ENCODE peak calls at places on chromosome 14, in ten cellular contexts. E is lower leg skin, S is epithelial cell of esophagus, Q is esophagus squamous epithelium, C is left ventricle myocardium inferior, T is MCF 10A, W is heart right ventricle, K is RWPE1, X is mucosa of descending colon, U is stomach. Z is an unnamed sample.

GRCh38 chr14:77273796-77274195 is 2.8 kb upstream of the NGB start:
- DNase-seq in T (no peak), C (no peak), Q (no peak), X (no peak), K (no peak), S (no peak), E (no peak), U (no peak), W (no peak), Z (no peak)

GRCh38 chr14:38129705-38130104 is 78.0 kb upstream of the SSTR1 start:
- DNase-seq in X (no peak), C (no peak), E (no peak), Q (no peak), K (no peak), S (no peak), U (no peak), W (no peak), T (no peak), Z (no peak)

GRCh38 chr14:85336817-85337216 is 193.1 kb upstream of the FLRT2 start:
- DNase-seq in C (no peak), K (no peak), X (no peak), W (no peak), E (no peak), Q (no peak), T (no peak), U (no peak), S (no peak), Z (no peak)

GRCh38 chr14:56206576-56206975 is 88.4 kb downstream of the PELI2 start:
- DNase-seq in S (no peak), C (no peak), Q (no peak), K (no peak), T (no peak), E (no peak), U (no peak), W (no peak), X (no peak), Z (no peak)

GRCh38 chr14:76742961-76743360 is 18.3 kb upstream of the VASH1 start:
- DNase-seq in E (no peak), U (no peak), W (no peak), S (no peak), K (peak), T (peak), C (no peak), X (no peak), Q (no peak), Z (no peak)

GRCh38 chr14:103223818-103224352 is 100.6 kb downstream of the TNFAIP2 start:
- DNase-seq in T (no peak), K (no peak), C (no peak), E (no peak), Q (no peak), U (no peak), X (no peak), S (no peak), W (no peak), Z (no peak)

GRCh38 chr14:52079239-52079956 is 10.5 kb upstream of the NID2 start:
- DNase-seq in C (no peak), K (peak), E (no peak), Q (no peak), T (no peak), W (no peak), S (peak), U (no peak), X (no peak), Z (no peak)

GRCh38 chr14:65824285-65824977 is 411.9 kb downstream of the FUT8 start:
- DNase-seq in E (no peak), K (peak), C (no peak), Q (no peak), S (peak), X (peak), W (peak), U (peak), T (peak), Z (peak)

GRCh38 chr14:34733245-34733644 is 18.9 kb upstream of the CFL2 start:
- DNase-seq in E (no peak), K (peak), W (no peak), S (peak), X (no peak), Q (no peak), C (no peak), U (no peak), T (no peak), Z (no peak)

GRCh38 chr14:30214456-30215090 is 286.9 kb upstream of the PRKD1 start:
- DNase-seq in K (peak), U (no peak), Q (no peak), W (no peak), S (peak), X (peak), T (peak), E (no peak), C (no peak), Z (no peak)

GRCh38 chr14:40308240-40308639 is 876.0 kb upstream of the FBXO33 start:
- DNase-seq in Q (no peak), S (no peak), K (no peak), E (no peak), X (no peak), W (no peak), C (no peak), T (no peak), U (no peak), Z (no peak)

GRCh38 chr14:27750096-27750495 is 1016.5 kb upstream of the FOXG1 start:
- DNase-seq in Q (no peak), U (no peak), C (no peak), X (no peak), K (no peak), E (no peak), W (no peak), T (peak), S (peak), Z (no peak)

GRCh38 chr14:71932229-71932951 is at the start of gene RGS6:
- DNase-seq in C (peak), U (peak), S (peak), Q (no peak), K (peak), E (no peak), X (peak), T (peak), W (no peak), Z (no peak)

GRCh38 chr14:93655078-93655750 is 133.1 kb downstream of the PRIMA1 start:
- DNase-seq in K (peak), S (peak), W (peak), Q (no peak), U (no peak), C (no peak), X (peak), E (no peak), T (peak), Z (no peak)

GRCh38 chr14:103828315-103828967 is 18.9 kb downstream of the PPP1R13B start:
- DNase-seq in Q (no peak), K (no peak), U (peak), T (no peak), S (no peak), C (peak), X (peak), E (no peak), W (peak), Z (no peak)

GRCh38 chr14:32426028-32426427 is 96.9 kb downstream of the AKAP6 start:
- DNase-seq in K (no peak), T (no peak), S (no peak), X (no peak), C (no peak), U (no peak), E (no peak), W (no peak), Q (no peak), Z (no peak)

GRCh38 chr14:96916751-96917150 is 119.6 kb downstream of the VRK1 start:
- DNase-seq in T (no peak), E (no peak), X (no peak), W (no peak), K (no peak), S (no peak), Q (no peak), U (no peak), C (no peak), Z (no peak)

GRCh38 chr14:33642080-33642479 is 308.8 kb downstream of the EGLN3 start:
- DNase-seq in W (no peak), C (no peak), U (no peak), K (no peak), T (no peak), X (no peak), Q (no peak), E (no peak), S (no peak), Z (no peak)

GRCh38 chr14:29274890-29275651 is 508.5 kb downstream of the FOXG1 start:
- DNase-seq in U (no peak), S (no peak), X (no peak), K (no peak), E (no peak), T (no peak), Q (no peak), C (no peak), W (no peak), Z (no peak)

GRCh38 chr14:93936245-93936644 is 9.1 kb downstream of the FAM181A start:
- DNase-seq in C (no peak), W (no peak), E (no peak), X (no peak), S (peak), K (peak), T (peak), U (no peak), Q (no peak), Z (no peak)

GRCh38 chr14:49988080-49988990 is 95.5 kb downstream of the ARF6 start:
- DNase-seq in Q (no peak), T (no peak), S (no peak), U (no peak), K (no peak), C (no peak), X (no peak), W (no peak), E (peak), Z (no peak)

GRCh38 chr14:86311151-86311550 is 781.2 kb downstream of the FLRT2 start:
- DNase-seq in U (no peak), C (no peak), X (no peak), W (no peak), E (no peak), K (no peak), S (no peak), Q (no peak), T (no peak), Z (no peak)

GRCh38 chr14:93800038-93800937 is 12.0 kb upstream of the PRIMA1 start:
- DNase-seq in T (peak), Q (no peak), S (peak), U (no peak), W (no peak), X (no peak), K (no peak), E (no peak), C (no peak), Z (no peak)

GRCh38 chr14:34301107-34301734 is 160.8 kb downstream of the SPTSSA start:
- DNase-seq in Q (no peak), X (peak), E (no peak), S (peak), T (peak), K (peak), C (no peak), W (no peak), U (no peak), Z (no peak)

GRCh38 chr14:73457050-73457934 is 1.1 kb downstream of the NUMB start:
- DNase-seq in K (peak), U (peak), E (peak), Q (no peak), W (peak), X (peak), T (peak), C (peak), S (peak), Z (peak)

GRCh38 chr14:28770574-28770973 is 4.0 kb downstream of the FOXG1 start:
- DNase-seq in E (no peak), W (no peak), U (no peak), C (no peak), T (no peak), Q (no peak), K (no peak), X (no peak), S (no peak), Z (no peak)

GRCh38 chr14:65303185-65303901 is 109.2 kb upstream of the FUT8 start:
- DNase-seq in K (peak), Q (no peak), S (peak), W (no peak), E (no peak), T (peak), X (no peak), C (no peak), U (no peak), Z (no peak)

GRCh38 chr14:28666961-28667360 is 99.6 kb upstream of the FOXG1 start:
- DNase-seq in C (no peak), T (no peak), W (no peak), X (no peak), Q (no peak), U (no peak), K (no peak), S (peak), E (no peak), Z (no peak)

GRCh38 chr14:68412505-68413496 is 380.1 kb downstream of the ZFP36L1 start:
- DNase-seq in S (peak), C (no peak), Q (no peak), X (no peak), U (no peak), E (no peak), K (peak), W (no peak), T (no peak), Z (no peak)

GRCh38 chr14:99774526-99775307 is 18.5 kb upstream of the EML1 start:
- DNase-seq in K (no peak), W (peak), C (peak), U (peak), E (peak), T (no peak), Q (no peak), S (no peak), X (peak), Z (no peak)

DNA sequence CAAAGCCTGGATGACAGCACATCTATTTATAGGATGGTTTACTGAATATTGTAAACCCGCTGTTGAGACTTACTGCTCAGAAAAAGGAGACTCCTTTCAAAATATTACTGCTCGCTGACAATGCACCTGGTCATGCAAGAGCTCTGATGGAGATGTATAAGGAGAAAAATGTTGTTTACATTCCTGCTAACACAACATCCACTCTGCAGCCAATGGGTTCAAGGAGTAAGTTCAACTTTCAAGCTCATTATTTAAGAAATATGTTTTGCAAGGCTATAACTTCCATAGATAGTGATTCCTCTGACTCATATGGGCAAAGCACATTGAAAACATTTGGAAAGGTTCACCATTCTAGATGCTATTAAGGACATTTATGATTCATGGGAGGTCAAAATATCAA is 201.7 kb downstream of the SNAPC1 start:
- DNase-seq in T (peak), C (no peak), S (peak), K (no peak), E (no peak), W (no peak), X (no peak), Q (no peak), U (no peak), Z (no peak)
- TF ChIP-seq CTCF in T (no peak), C (no peak), S (no peak), K (no peak), E (no peak), W (no peak), X (no peak), Q (no peak), U (no peak), Z (no peak)

DNA sequence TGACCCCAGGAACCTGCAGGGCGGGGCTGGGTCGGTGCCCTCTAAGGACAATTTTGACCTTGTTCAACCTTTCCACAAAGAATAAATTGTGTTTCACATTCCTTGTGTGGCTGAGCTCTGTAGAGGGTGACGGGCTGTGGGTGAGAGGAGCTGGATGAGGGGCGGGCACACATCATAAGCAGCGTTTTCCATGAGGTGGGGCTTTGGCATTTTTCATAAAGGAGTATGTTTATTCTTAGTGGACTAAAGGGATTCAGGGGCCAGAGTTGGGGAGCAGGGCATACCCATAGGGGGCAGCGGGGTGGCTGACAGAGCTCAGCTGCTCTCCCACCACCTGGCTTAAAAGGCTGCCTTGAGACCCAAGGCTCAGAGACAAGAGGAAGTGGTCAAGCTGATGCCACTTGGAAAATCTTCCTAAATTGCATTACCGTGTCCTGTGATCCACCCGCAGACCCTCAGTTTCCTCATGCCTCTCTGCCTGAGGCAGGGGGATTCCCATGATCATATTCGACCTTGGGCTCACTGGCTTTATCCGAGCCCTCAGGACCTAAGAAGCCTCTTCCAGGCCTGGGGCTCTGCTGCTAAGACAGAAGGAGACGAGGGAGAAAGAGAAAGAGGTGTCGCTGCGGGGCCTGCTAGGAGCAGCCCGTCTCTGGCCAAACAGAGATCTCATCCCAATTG is 11.4 kb downstream of the MMP14 start:
- DNase-seq in X (no peak), U (no peak), Q (no peak), E (peak), T (no peak), K (no peak), S (peak), C (no peak), W (no peak), Z (no peak)
- TF ChIP-seq CTCF in X (no peak), U (no peak), Q (no peak), E (no peak), T (no peak), K (no peak), S (no peak), C (no peak), W (no peak), Z (no peak)

DNA sequence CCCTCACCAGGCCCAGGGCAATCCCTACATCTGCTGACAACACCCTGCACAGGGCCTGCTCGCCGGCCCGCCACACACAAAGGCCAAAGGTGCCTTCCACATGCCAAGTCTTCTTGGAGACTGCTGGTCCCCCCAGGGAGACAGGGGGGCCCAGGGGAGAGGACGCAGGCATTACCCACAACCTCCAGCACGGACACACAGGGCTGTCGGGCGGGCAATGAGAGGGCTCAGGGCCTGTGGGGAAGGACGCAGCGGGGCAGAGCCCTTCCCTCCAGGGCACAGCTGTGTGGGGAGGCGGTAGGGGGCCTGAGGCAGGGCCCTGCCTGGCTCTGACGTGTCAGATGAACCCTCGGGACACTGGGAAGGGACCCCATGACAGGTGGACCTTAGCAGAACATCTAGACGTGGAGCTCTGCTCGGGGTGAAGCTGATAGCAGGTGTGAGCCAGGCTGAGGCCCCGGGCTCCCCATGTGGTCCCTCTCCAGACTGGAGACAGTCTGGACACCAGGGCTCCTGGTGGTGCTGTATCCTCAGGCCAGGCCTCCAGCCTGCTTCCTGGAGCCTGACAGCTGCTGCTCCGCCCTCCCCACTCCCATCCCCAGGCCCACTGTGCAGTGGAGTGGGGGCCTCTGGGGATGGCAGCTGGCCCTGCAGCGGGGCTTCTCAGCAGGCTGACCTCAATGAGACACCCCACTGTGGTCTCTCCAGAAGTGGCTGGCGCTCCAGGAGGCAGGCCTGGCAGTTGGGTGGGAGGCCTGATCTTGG is 31.6 kb upstream of the NUDT14 start:
- DNase-seq in X (no peak), E (no peak), W (no peak), S (no peak), Q (no peak), T (no peak), K (no peak), U (no peak), C (no peak), Z (no peak)
- TF ChIP-seq CTCF in X (no peak), E (no peak), W (no peak), S (no peak), Q (no peak), T (no peak), K (no peak), U (no peak), C (no peak), Z (no peak)

GRCh38 chr14:23465261-23465660 is 4.2 kb upstream of the NGDN start:
- DNase-seq in E (no peak), S (no peak), X (no peak), T (no peak), Q (no peak), K (no peak), W (no peak), U (no peak), C (no peak), Z (no peak)
- TF ChIP-seq CTCF in E (no peak), S (no peak), X (no peak), T (no peak), Q (no peak), K (no peak), W (no peak), U (no peak), C (no peak), Z (no peak)

GRCh38 chr14:41973178-41973577 is 366.5 kb downstream of the LRFN5 start:
- DNase-seq in U (no peak), X (no peak), E (no peak), Q (no peak), T (no peak), S (no peak), W (no peak), K (no peak), C (no peak), Z (no peak)

GRCh38 chr14:41972531-41972930 is 365.9 kb downstream of the LRFN5 start:
- DNase-seq in K (no peak), U (no peak), W (no peak), E (no peak), X (no peak), C (no peak), T (no peak), S (no peak), Q (no peak), Z (no peak)
- TF ChIP-seq CTCF in K (no peak), U (no peak), W (no peak), E (no peak), X (no peak), C (no peak), T (no peak), S (no peak), Q (no peak), Z (no peak)

GRCh38 chr14:92037989-92038388 is 1.9 kb downstream of the TRIP11 start:
- DNase-seq in X (no peak), W (no peak), C (no peak), T (no peak), K (peak), S (no peak), E (no peak), Q (no peak), U (no peak), Z (no peak)

GRCh38 chr14:92039073-92039719 is 663 bp downstream of the TRIP11 start:
- DNase-seq in X (no peak), T (peak), C (no peak), W (no peak), U (no peak), E (no peak), S (peak), K (peak), Q (no peak), Z (no peak)

GRCh38 chr14:92041203-92041602 is 1.3 kb upstream of the TRIP11 start:
- DNase-seq in Q (no peak), T (no peak), S (no peak), U (no peak), E (no peak), K (no peak), W (peak), X (no peak), C (no peak), Z (no peak)

GRCh38 chr14:92040431-92041040 is 677 bp upstream of the TRIP11 start:
- DNase-seq in W (peak), C (no peak), S (peak), X (peak), E (no peak), T (peak), Q (no peak), U (peak), K (peak), Z (no peak)

DNA sequence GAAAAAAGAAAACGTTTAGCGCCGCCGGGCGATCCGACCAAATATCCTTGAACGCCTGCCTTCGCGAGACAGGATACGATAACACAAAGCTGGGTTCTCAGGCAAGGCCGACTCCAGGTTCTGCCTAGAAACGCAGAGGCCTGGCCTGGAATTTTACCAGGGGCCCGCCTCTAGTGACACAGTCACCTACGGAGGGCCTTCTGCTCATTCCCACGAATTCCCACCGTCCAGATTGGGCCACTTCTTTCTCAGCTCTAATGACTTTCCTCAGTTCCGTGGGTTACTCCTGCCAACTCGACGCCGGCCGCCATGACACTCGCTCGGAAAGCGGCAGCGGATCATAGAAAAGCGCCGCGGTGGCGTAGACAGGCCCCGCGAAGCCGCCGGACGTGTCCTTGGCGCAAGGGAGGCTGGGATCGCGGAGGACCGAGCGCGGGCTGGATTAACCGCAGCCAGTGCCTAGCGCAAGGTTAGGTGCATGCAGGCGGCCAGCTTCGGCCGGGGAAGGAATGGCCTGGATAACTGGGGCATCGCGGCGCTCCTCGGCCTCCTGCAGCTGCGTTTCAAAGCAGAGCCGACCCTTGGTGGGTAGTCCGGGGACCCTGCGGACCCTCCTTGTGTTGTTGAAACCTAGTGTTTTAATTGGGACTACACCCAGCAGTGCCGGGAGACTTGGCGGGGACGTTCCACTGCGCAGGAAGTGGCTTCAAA is at the start of gene TRIP11:
- DNase-seq in C (peak), E (peak), S (peak), Q (peak), U (peak), W (peak), T (peak), K (peak), X (peak), Z (peak)
- TF ChIP-seq CTCF in C (no peak), E (no peak), S (no peak), Q (no peak), U (no peak), W (no peak), T (no peak), K (no peak), X (no peak), Z (no peak)

Z was measured in natural killer cell.